ENCODE peak calls at places on chromosomes 6 and 20, in nine cellular contexts. X is mesendoderm, U is AG09309, V is fibroblast of lung, C is left kidney, O is NCI-H774, Y is GM12891, S is RPMI7951, J is neural crest cell. Z is an unnamed sample.

GRCh38 chr6:45619994-45620471 is 242.3 kb upstream of the SUPT3H start:
- DNase-seq in O (no peak), J (no peak), Y (no peak), C (no peak), S (peak), V (peak), U (no peak), X (no peak), Z (no peak)

GRCh38 chr6:31180500-31180899 is 10.0 kb upstream of the POU5F1 start:
- DNase-seq in O (no peak), Y (no peak), J (no peak), C (peak), S (peak), V (peak), U (peak), X (peak), Z (peak)

GRCh38 chr20:50286609-50287008 is 96.0 kb downstream of the CEBPB start:
- DNase-seq in Y (no peak), V (peak), C (peak), U (peak), J (no peak), O (no peak), X (peak), S (peak), Z (peak)

GRCh38 chr20:49955167-49955566 is 19.0 kb downstream of the RNF114 start:
- DNase-seq in J (no peak), U (no peak), Y (no peak), C (no peak), V (no peak), O (no peak), S (no peak), X (no peak), Z (no peak)

GRCh38 chr6:33677153-33677660 is 34.3 kb downstream of the UQCC2 start:
- DNase-seq in V (peak), X (no peak), Y (no peak), C (no peak), O (no peak), S (no peak), J (no peak), U (no peak), Z (peak)

GRCh38 chr20:35626386-35627001 is 10.9 kb downstream of the SPAG4 start:
- DNase-seq in U (no peak), C (no peak), Y (no peak), J (no peak), O (no peak), X (no peak), V (no peak), S (no peak), Z (no peak)

GRCh38 chr6:90204327-90204726 is 92.3 kb downstream of the BACH2 start:
- DNase-seq in O (no peak), U (no peak), S (peak), V (no peak), X (peak), Y (no peak), C (no peak), J (no peak), Z (no peak)

GRCh38 chr20:43187476-43188233 is 2.1 kb downstream of the PTPRT start:
- DNase-seq in S (peak), V (peak), Y (peak), U (peak), C (peak), J (peak), X (peak), O (peak), Z (no peak)

GRCh38 chr6:101509556-101509955 is 116.0 kb downstream of the GRIK2 start:
- DNase-seq in O (no peak), S (peak), X (no peak), V (no peak), Y (no peak), J (no peak), C (no peak), U (no peak), Z (peak)

GRCh38 chr6:89944826-89945407 is 50.6 kb downstream of the GJA10 start:
- DNase-seq in Y (no peak), C (no peak), S (no peak), J (no peak), X (no peak), V (peak), O (no peak), U (no peak), Z (no peak)

GRCh38 chr20:6882911-6883310 is 115.4 kb downstream of the BMP2 start:
- DNase-seq in O (no peak), V (no peak), U (peak), X (no peak), Y (no peak), C (no peak), S (peak), J (no peak), Z (peak)

GRCh38 chr20:1320902-1321653 is 7.9 kb downstream of the SDCBP2 start:
- DNase-seq in Y (no peak), X (no peak), S (no peak), J (no peak), O (no peak), U (no peak), V (no peak), C (no peak), Z (no peak)

GRCh38 chr6:82072771-82073170 is 174.8 kb downstream of the IBTK start:
- DNase-seq in S (peak), U (peak), C (peak), X (no peak), Y (no peak), V (no peak), J (no peak), O (peak), Z (peak)

GRCh38 chr20:58433029-58433657 is 44.1 kb downstream of the VAPB start:
- DNase-seq in S (no peak), Y (no peak), O (no peak), U (no peak), V (no peak), X (no peak), C (no peak), J (no peak), Z (no peak)

GRCh38 chr6:85644374-85644762 is 1.7 kb upstream of the SYNCRIP start:
- DNase-seq in X (no peak), J (no peak), U (no peak), S (no peak), V (no peak), O (no peak), Y (no peak), C (no peak), Z (no peak)

GRCh38 chr6:63307581-63308246 is 12.1 kb downstream of the LGSN start:
- DNase-seq in C (peak), J (no peak), X (peak), U (peak), Y (peak), S (peak), O (no peak), V (peak), Z (peak)

GRCh38 chr6:67933278-67933677 is 701.8 kb upstream of the ADGRB3 start:
- DNase-seq in V (no peak), Y (no peak), O (no peak), J (no peak), C (peak), S (no peak), U (no peak), X (peak), Z (no peak)

GRCh38 chr6:101386982-101387381 is 6.5 kb upstream of the GRIK2 start:
- DNase-seq in J (no peak), V (no peak), S (no peak), O (no peak), Y (no peak), U (no peak), X (peak), C (peak), Z (no peak)

GRCh38 chr20:5686381-5687105 is 63.7 kb upstream of the SHLD1 start:
- DNase-seq in O (no peak), X (no peak), V (no peak), J (no peak), C (no peak), S (no peak), U (no peak), Y (no peak), Z (no peak)

GRCh38 chr6:25359891-25360290 is 80.7 kb downstream of the CARMIL1 start:
- DNase-seq in U (no peak), X (no peak), C (no peak), O (no peak), S (peak), Y (no peak), J (no peak), V (no peak), Z (no peak)

GRCh38 chr6:68718379-68719073 is 83.4 kb downstream of the ADGRB3 start:
- DNase-seq in V (peak), S (no peak), J (no peak), X (no peak), O (peak), U (no peak), Y (no peak), C (no peak), Z (no peak)

GRCh38 chr20:25726357-25726756 is 29.7 kb upstream of the ZNF337 start:
- DNase-seq in V (no peak), S (no peak), O (no peak), C (no peak), J (no peak), U (no peak), Y (no peak), X (no peak), Z (no peak)

GRCh38 chr6:28336284-28337024 is 506 bp upstream of the ZSCAN31 start:
- DNase-seq in J (no peak), O (no peak), C (peak), S (peak), X (no peak), U (no peak), V (peak), Y (no peak), Z (no peak)

GRCh38 chr6:110341671-110342304 is 16.4 kb downstream of the METTL24 start:
- DNase-seq in V (peak), J (peak), S (peak), Y (no peak), C (peak), U (no peak), X (peak), O (no peak), Z (no peak)

GRCh38 chr6:133242761-133243590 is 1.8 kb downstream of the EYA4 start:
- DNase-seq in J (peak), O (no peak), U (no peak), S (no peak), Y (no peak), C (peak), V (peak), X (peak), Z (no peak)

GRCh38 chr20:39785252-39785917 is 823.2 kb downstream of the DHX35 start:
- DNase-seq in V (no peak), S (peak), U (no peak), O (no peak), C (peak), Y (no peak), J (no peak), X (no peak), Z (no peak)

GRCh38 chr20:61694666-61695065 is 371.0 kb downstream of the TAF4 start:
- DNase-seq in C (peak), S (no peak), O (no peak), V (no peak), Y (no peak), J (no peak), U (no peak), X (no peak), Z (no peak)

GRCh38 chr6:129607581-129608186 is 102.3 kb downstream of the ARHGAP18 start:
- DNase-seq in V (peak), X (no peak), Y (no peak), C (no peak), U (no peak), O (peak), J (no peak), S (peak), Z (no peak)

GRCh38 chr20:10453241-10453640 is 18.1 kb downstream of the SLX4IP start:
- DNase-seq in C (no peak), V (no peak), S (no peak), X (no peak), Y (no peak), J (no peak), U (no peak), O (peak), Z (no peak)

GRCh38 chr6:14235653-14236356 is 118.2 kb downstream of the CD83 start:
- DNase-seq in J (no peak), V (no peak), U (no peak), S (no peak), X (no peak), Y (no peak), O (no peak), C (peak), Z (no peak)

GRCh38 chr20:39245685-39246311 is 283.7 kb downstream of the DHX35 start:
- DNase-seq in O (no peak), C (no peak), V (no peak), J (no peak), S (no peak), X (no peak), Y (no peak), U (no peak), Z (no peak)

GRCh38 chr20:34984756-34985261 is 29.1 kb downstream of the MYH7B start:
- DNase-seq in X (no peak), O (no peak), C (no peak), U (no peak), V (no peak), J (no peak), S (peak), Y (no peak), Z (no peak)

GRCh38 chr6:117469791-117470190 is 12.7 kb upstream of the DCBLD1 start:
- DNase-seq in U (no peak), C (no peak), X (no peak), O (no peak), V (no peak), Y (no peak), S (no peak), J (no peak), Z (no peak)

GRCh38 chr6:168095171-168095691 is 16.2 kb upstream of the FRMD1 start:
- DNase-seq in V (no peak), X (no peak), J (no peak), C (no peak), O (no peak), S (no peak), Y (no peak), U (no peak), Z (no peak)

GRCh38 chr6:74939309-74939708 is 266.5 kb downstream of the COL12A1 start:
- DNase-seq in X (no peak), S (peak), C (no peak), Y (no peak), J (no peak), V (peak), U (no peak), O (no peak), Z (no peak)

GRCh38 chr6:111944541-111944940 is 71.3 kb upstream of the FYN start:
- DNase-seq in C (no peak), X (no peak), Y (no peak), J (no peak), V (peak), O (peak), S (no peak), U (no peak), Z (no peak)

GRCh38 chr6:170313716-170314295 is 7.2 kb downstream of the FAM120B start:
- DNase-seq in C (peak), S (no peak), U (no peak), J (no peak), X (no peak), V (no peak), O (no peak), Y (no peak), Z (no peak)

GRCh38 chr6:56746767-56747504 is 104.2 kb upstream of the DST start:
- DNase-seq in Y (no peak), C (peak), V (no peak), U (no peak), J (no peak), S (no peak), O (no peak), X (peak), Z (no peak)

GRCh38 chr6:122476131-122476530 is 4.5 kb upstream of the SERINC1 start:
- DNase-seq in Y (no peak), X (peak), V (peak), O (peak), C (peak), U (no peak), J (no peak), S (peak), Z (no peak)

Z was measured in GM04503.